ENCODE peak calls at places on chromosome 17, in seven cellular contexts. One of them, this sample, is unnamed.

GRCh38 chr17:59853168-59853918 is 39.4 kb downstream of the TUBD1 start:
- DNase-seq in body of pancreas: peak; percentile 84
- DNase-seq in testis: no peak
- DNase-seq in endothelial cell of umbilical vein: peak; percentile 85
- DNase-seq in lung: peak; percentile 34
- DNase-seq in CD8-positive, alpha-beta T cell: no peak
- DNase-seq in right lobe of liver: no peak
- DNase-seq in this sample: peak; percentile 100

GRCh38 chr17:82449136-82449882 is 1.2 kb downstream of the CYBC1 start:
- DNase-seq in body of pancreas: peak; percentile 27
- DNase-seq in testis: peak; percentile 54
- DNase-seq in endothelial cell of umbilical vein: no peak
- DNase-seq in lung: no peak
- DNase-seq in CD8-positive, alpha-beta T cell: peak; percentile 48
- DNase-seq in right lobe of liver: no peak
- DNase-seq in this sample: no peak

GRCh38 chr17:31318298-31319190 is 2.9 kb downstream of the EVI2A start:
- DNase-seq in body of pancreas: peak; percentile 65
- DNase-seq in testis: peak; percentile 35
- DNase-seq in endothelial cell of umbilical vein: peak; percentile 4
- DNase-seq in lung: peak; percentile 37
- DNase-seq in CD8-positive, alpha-beta T cell: peak; percentile 12
- DNase-seq in right lobe of liver: no peak
- DNase-seq in this sample: no peak

GRCh38 chr17:4633643-4634042 is 7.8 kb downstream of the ALOX15 start:
- DNase-seq in body of pancreas: no peak
- DNase-seq in testis: no peak
- DNase-seq in endothelial cell of umbilical vein: no peak
- DNase-seq in lung: no peak
- DNase-seq in CD8-positive, alpha-beta T cell: no peak
- DNase-seq in right lobe of liver: no peak
- DNase-seq in this sample: no peak

GRCh38 chr17:20059728-20060188 is 50.6 kb downstream of the SPECC1 start:
- DNase-seq in body of pancreas: no peak
- DNase-seq in testis: no peak
- DNase-seq in endothelial cell of umbilical vein: no peak
- DNase-seq in lung: no peak
- DNase-seq in CD8-positive, alpha-beta T cell: no peak
- DNase-seq in right lobe of liver: no peak
- DNase-seq in this sample: no peak

GRCh38 chr17:69810326-69811035 is 264.5 kb upstream of the KCNJ16 start:
- DNase-seq in body of pancreas: no peak
- DNase-seq in testis: no peak
- DNase-seq in endothelial cell of umbilical vein: no peak
- DNase-seq in lung: no peak
- DNase-seq in CD8-positive, alpha-beta T cell: no peak
- DNase-seq in right lobe of liver: no peak
- DNase-seq in this sample: peak; percentile 47

GRCh38 chr17:82388223-82388921 is 16.8 kb downstream of the UTS2R start:
- DNase-seq in body of pancreas: peak; percentile 72
- DNase-seq in testis: no peak
- DNase-seq in endothelial cell of umbilical vein: no peak
- DNase-seq in lung: no peak
- DNase-seq in CD8-positive, alpha-beta T cell: no peak
- DNase-seq in right lobe of liver: peak; percentile 81
- DNase-seq in this sample: no peak

GRCh38 chr17:72725432-72726068 is 366.9 kb downstream of the SLC39A11 start:
- DNase-seq in body of pancreas: peak; percentile 49
- DNase-seq in testis: peak; percentile 70
- DNase-seq in endothelial cell of umbilical vein: peak; percentile 53
- DNase-seq in lung: peak; percentile 40
- DNase-seq in CD8-positive, alpha-beta T cell: no peak
- DNase-seq in right lobe of liver: peak; percentile 59
- DNase-seq in this sample: no peak

GRCh38 chr17:67107811-67108210 is 63.5 kb downstream of the CACNG1 start:
- DNase-seq in body of pancreas: no peak
- DNase-seq in testis: no peak
- DNase-seq in endothelial cell of umbilical vein: no peak
- DNase-seq in lung: no peak
- DNase-seq in CD8-positive, alpha-beta T cell: no peak
- DNase-seq in right lobe of liver: no peak
- DNase-seq in this sample: no peak

GRCh38 chr17:55413825-55414489 is 7.7 kb downstream of the MMD start:
- DNase-seq in body of pancreas: no peak
- DNase-seq in testis: no peak
- DNase-seq in endothelial cell of umbilical vein: no peak
- DNase-seq in lung: no peak
- DNase-seq in CD8-positive, alpha-beta T cell: no peak
- DNase-seq in right lobe of liver: no peak
- DNase-seq in this sample: no peak

GRCh38 chr17:44376124-44376523 is 12.5 kb upstream of the FAM171A2 start:
- DNase-seq in body of pancreas: no peak
- DNase-seq in testis: peak; percentile 78
- DNase-seq in endothelial cell of umbilical vein: peak; percentile 24
- DNase-seq in lung: no peak
- DNase-seq in CD8-positive, alpha-beta T cell: no peak
- DNase-seq in right lobe of liver: peak; percentile 54
- DNase-seq in this sample: no peak

GRCh38 chr17:1730345-1731193 is 6.1 kb downstream of the WDR81 start:
- DNase-seq in body of pancreas: peak; percentile 66
- DNase-seq in testis: peak; percentile 94
- DNase-seq in endothelial cell of umbilical vein: no peak
- DNase-seq in lung: peak; percentile 66
- DNase-seq in CD8-positive, alpha-beta T cell: no peak
- DNase-seq in right lobe of liver: no peak
- DNase-seq in this sample: no peak

GRCh38 chr17:66073384-66073783 is 118.5 kb downstream of the CEP112 start:
- DNase-seq in body of pancreas: no peak
- DNase-seq in testis: no peak
- DNase-seq in endothelial cell of umbilical vein: no peak
- DNase-seq in lung: no peak
- DNase-seq in CD8-positive, alpha-beta T cell: no peak
- DNase-seq in right lobe of liver: no peak
- DNase-seq in this sample: no peak

GRCh38 chr17:49564638-49565037 is 11.0 kb upstream of the NXPH3 start:
- DNase-seq in body of pancreas: no peak
- DNase-seq in testis: no peak
- DNase-seq in endothelial cell of umbilical vein: no peak
- DNase-seq in lung: no peak
- DNase-seq in CD8-positive, alpha-beta T cell: no peak
- DNase-seq in right lobe of liver: no peak
- DNase-seq in this sample: no peak

GRCh38 chr17:60947100-60947499 is 269.4 kb downstream of the BCAS3 start:
- DNase-seq in body of pancreas: no peak
- DNase-seq in testis: no peak
- DNase-seq in endothelial cell of umbilical vein: no peak
- DNase-seq in lung: no peak
- DNase-seq in CD8-positive, alpha-beta T cell: no peak
- DNase-seq in right lobe of liver: no peak
- DNase-seq in this sample: no peak

GRCh38 chr17:59366040-59366757 is 34.7 kb downstream of the YPEL2 start:
- DNase-seq in body of pancreas: peak; percentile 63
- DNase-seq in testis: no peak
- DNase-seq in endothelial cell of umbilical vein: no peak
- DNase-seq in lung: no peak
- DNase-seq in CD8-positive, alpha-beta T cell: no peak
- DNase-seq in right lobe of liver: peak; percentile 56
- DNase-seq in this sample: no peak

GRCh38 chr17:78001182-78001581 is 42.7 kb downstream of the TNRC6C start:
- DNase-seq in body of pancreas: no peak
- DNase-seq in testis: no peak
- DNase-seq in endothelial cell of umbilical vein: peak; percentile 62
- DNase-seq in lung: no peak
- DNase-seq in CD8-positive, alpha-beta T cell: no peak
- DNase-seq in right lobe of liver: no peak
- DNase-seq in this sample: no peak

GRCh38 chr17:9074106-9074505 is 52.8 kb downstream of the NTN1 start:
- DNase-seq in body of pancreas: no peak
- DNase-seq in testis: no peak
- DNase-seq in endothelial cell of umbilical vein: no peak
- DNase-seq in lung: no peak
- DNase-seq in CD8-positive, alpha-beta T cell: no peak
- DNase-seq in right lobe of liver: no peak
- DNase-seq in this sample: no peak

GRCh38 chr17:6454495-6455320 is 10.5 kb downstream of the PIMREG start:
- DNase-seq in body of pancreas: no peak
- DNase-seq in testis: no peak
- DNase-seq in endothelial cell of umbilical vein: no peak
- DNase-seq in lung: no peak
- DNase-seq in CD8-positive, alpha-beta T cell: no peak
- DNase-seq in right lobe of liver: no peak
- DNase-seq in this sample: no peak

GRCh38 chr17:38674013-38674748 is 576 bp downstream of the EPOP start:
- DNase-seq in body of pancreas: no peak
- DNase-seq in testis: no peak
- DNase-seq in endothelial cell of umbilical vein: no peak
- DNase-seq in lung: no peak
- DNase-seq in CD8-positive, alpha-beta T cell: no peak
- DNase-seq in right lobe of liver: no peak
- DNase-seq in this sample: no peak

GRCh38 chr17:46179375-46179999 is 13.7 kb downstream of the KANSL1 start:
- DNase-seq in body of pancreas: no peak
- DNase-seq in testis: no peak
- DNase-seq in endothelial cell of umbilical vein: no peak
- DNase-seq in lung: no peak
- DNase-seq in CD8-positive, alpha-beta T cell: no peak
- DNase-seq in right lobe of liver: no peak
- DNase-seq in this sample: no peak

GRCh38 chr17:83128306-83129240 is 49.2 kb downstream of the METRNL start:
- DNase-seq in body of pancreas: no peak
- DNase-seq in testis: no peak
- DNase-seq in endothelial cell of umbilical vein: no peak
- DNase-seq in lung: no peak
- DNase-seq in CD8-positive, alpha-beta T cell: no peak
- DNase-seq in right lobe of liver: no peak
- DNase-seq in this sample: no peak

GRCh38 chr17:4605826-4606225 is 21.5 kb downstream of the SMTNL2 start:
- DNase-seq in body of pancreas: no peak
- DNase-seq in testis: peak; percentile 91
- DNase-seq in endothelial cell of umbilical vein: no peak
- DNase-seq in lung: no peak
- DNase-seq in CD8-positive, alpha-beta T cell: no peak
- DNase-seq in right lobe of liver: no peak
- DNase-seq in this sample: no peak

DNA sequence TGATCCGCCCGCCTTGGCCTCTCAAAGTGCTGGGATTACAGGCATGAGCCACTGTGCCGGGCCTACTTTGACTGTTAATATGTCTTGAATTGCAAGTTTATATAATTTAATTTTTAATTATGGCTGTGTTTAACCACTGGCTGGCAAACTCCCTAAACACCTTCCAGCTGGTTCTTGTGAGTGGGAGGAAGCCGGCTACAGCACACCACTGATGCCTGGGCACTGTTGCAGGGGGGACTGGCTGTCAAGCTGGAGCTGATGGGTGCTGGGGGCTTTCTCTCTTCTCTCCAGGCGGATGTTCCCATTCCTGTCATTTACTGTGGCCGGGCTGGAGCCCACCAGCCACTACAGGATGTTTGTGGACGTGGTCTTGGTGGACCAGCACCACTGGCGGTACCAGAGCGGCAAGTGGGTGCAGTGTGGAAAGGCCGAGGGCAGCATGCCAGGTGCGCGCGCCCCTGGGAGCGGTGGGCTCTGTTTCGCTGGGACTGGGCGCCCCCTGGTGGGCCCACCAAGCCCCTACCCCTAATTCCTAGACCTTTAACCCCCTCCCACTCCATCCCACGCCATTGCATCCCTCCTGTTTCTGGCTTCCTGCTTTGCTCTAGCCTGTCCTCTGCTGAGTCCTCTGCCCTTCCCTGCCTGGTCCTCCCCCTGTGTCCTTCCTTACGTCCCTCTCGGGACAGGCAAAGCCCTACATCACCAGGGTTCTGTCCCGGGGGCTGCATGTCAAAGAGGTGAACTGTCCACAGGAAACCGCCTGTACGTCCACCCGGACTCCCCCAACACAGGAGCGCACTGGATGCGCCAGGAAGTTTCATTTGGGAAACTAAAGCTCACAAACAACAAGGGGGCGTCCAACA is 9.5 kb downstream of the TBX21 start:
- DNase-seq in body of pancreas: no peak
- DNase-seq in testis: no peak
- DNase-seq in endothelial cell of umbilical vein: no peak
- DNase-seq in lung: peak; percentile 4
- DNase-seq in CD8-positive, alpha-beta T cell: no peak
- DNase-seq in right lobe of liver: no peak
- DNase-seq in this sample: no peak
- TF ChIP-seq CTCF in body of pancreas: no peak
- TF ChIP-seq CTCF in testis: no peak
- TF ChIP-seq CTCF in endothelial cell of umbilical vein: peak; percentile 61
- TF ChIP-seq CTCF in lung: no peak
- TF ChIP-seq CTCF in CD8-positive, alpha-beta T cell: peak; percentile 43
- TF ChIP-seq CTCF in right lobe of liver: no peak
- TF ChIP-seq CTCF in this sample: peak; percentile 58

GRCh38 chr17:80730739-80731138 is 186.1 kb downstream of the RPTOR start:
- DNase-seq in body of pancreas: no peak
- DNase-seq in testis: no peak
- DNase-seq in endothelial cell of umbilical vein: no peak
- DNase-seq in lung: no peak
- DNase-seq in CD8-positive, alpha-beta T cell: no peak
- DNase-seq in right lobe of liver: no peak
- DNase-seq in this sample: no peak
- H3K27me3 ChIP-seq in body of pancreas: no peaks in the 10 kb centered on the region
- H3K27me3 ChIP-seq in testis: no peaks in the 10 kb centered on the region
- H3K27me3 ChIP-seq in endothelial cell of umbilical vein: no peaks in the 10 kb centered on the region
- H3K27me3 ChIP-seq in lung: no peaks in the 10 kb centered on the region
- H3K27me3 ChIP-seq in CD8-positive, alpha-beta T cell: no peaks in the 10 kb centered on the region
- H3K27me3 ChIP-seq in right lobe of liver: no peaks in the 10 kb centered on the region
- H3K27me3 ChIP-seq in this sample: no peaks in the 10 kb centered on the region

DNA sequence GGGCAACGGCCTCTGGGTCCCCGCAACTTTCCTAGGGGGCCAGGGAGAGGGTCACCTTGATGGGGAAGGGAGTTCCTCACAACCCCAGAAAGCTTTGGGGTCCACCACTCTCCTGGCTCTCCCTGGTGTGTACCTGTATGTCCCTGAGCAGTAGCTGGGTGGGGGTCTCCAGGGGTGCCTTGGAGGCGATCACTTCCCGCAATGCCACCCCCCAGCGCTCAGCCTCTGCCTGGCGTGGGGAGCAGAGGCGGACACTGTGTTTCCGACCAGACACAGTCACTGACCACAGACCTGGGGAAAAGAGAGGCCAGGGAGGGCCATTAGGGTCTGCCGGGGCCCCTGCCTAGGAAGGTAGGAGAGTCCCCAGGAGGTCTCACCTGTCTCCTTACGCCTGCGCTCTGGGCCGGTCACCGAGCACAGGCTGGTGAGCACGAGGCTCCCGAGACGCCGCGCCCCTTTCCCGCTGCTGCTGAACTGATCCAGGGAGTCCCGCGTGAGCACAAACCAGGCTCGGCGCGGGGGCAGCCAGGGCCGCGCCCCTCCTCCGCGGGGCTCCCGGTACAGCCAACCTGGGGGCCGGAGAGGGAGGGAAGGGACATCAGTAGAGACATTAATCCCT is 3.4 kb downstream of the PLEKHH3 start:
- DNase-seq in body of pancreas: peak; percentile 33
- DNase-seq in testis: peak; percentile 53
- DNase-seq in endothelial cell of umbilical vein: no peak
- DNase-seq in lung: no peak
- DNase-seq in CD8-positive, alpha-beta T cell: no peak
- DNase-seq in right lobe of liver: no peak
- DNase-seq in this sample: no peak
- H3K4me3 ChIP-seq in body of pancreas: peak overlapping the region; percentile 23
- H3K4me3 ChIP-seq in testis: no peak overlapping the region
- H3K4me3 ChIP-seq in endothelial cell of umbilical vein: no peak overlapping the region
- H3K4me3 ChIP-seq in lung: no peak overlapping the region
- H3K4me3 ChIP-seq in CD8-positive, alpha-beta T cell: no peak overlapping the region
- H3K4me3 ChIP-seq in right lobe of liver: no peak overlapping the region
- H3K4me3 ChIP-seq in this sample: no peak overlapping the region

GRCh38 chr17:64234961-64235360 is 28.1 kb downstream of the TEX2 start:
- DNase-seq in body of pancreas: no peak
- DNase-seq in testis: no peak
- DNase-seq in endothelial cell of umbilical vein: no peak
- DNase-seq in lung: no peak
- DNase-seq in CD8-positive, alpha-beta T cell: no peak
- DNase-seq in right lobe of liver: no peak
- DNase-seq in this sample: no peak
- TF ChIP-seq CTCF in body of pancreas: no peak
- TF ChIP-seq CTCF in testis: no peak
- TF ChIP-seq CTCF in endothelial cell of umbilical vein: no peak
- TF ChIP-seq CTCF in lung: no peak
- TF ChIP-seq CTCF in CD8-positive, alpha-beta T cell: no peak
- TF ChIP-seq CTCF in right lobe of liver: no peak
- TF ChIP-seq CTCF in this sample: no peak

This sample was measured in kidney epithelial cell.